ENCODE peak calls at places on chromosomes 11 and 22, in four cellular contexts. T is psoas muscle, Q is uterus, W is lung. E is an unnamed sample. For H3K4me1, the result is how much of the 10 kb centered on the place peaks cover.

GRCh38 chr11:125890447-125891100 is 3.1 kb downstream of the HYLS1 start:
- DNase-seq in T (no peak), Q (no peak), W (no peak), E (no peak)

GRCh38 chr22:46484861-46485595 is 52.4 kb downstream of the CELSR1 start:
- DNase-seq in W (no peak), T (no peak), Q (no peak), E (no peak)

GRCh38 chr11:66868726-66869291 is 11.9 kb downstream of the LRFN4 start:
- DNase-seq in Q (no peak), T (no peak), W (peak), E (peak)

GRCh38 chr11:113475160-113475761 is at the start of gene DRD2:
- DNase-seq in T (no peak), Q (no peak), W (no peak), E (no peak)

GRCh38 chr11:118176400-118177134 is at the start of gene SCN2B:
- DNase-seq in W (no peak), T (no peak), Q (no peak), E (no peak)

GRCh38 chr11:120863359-120863758 is 160.5 kb upstream of the TBCEL start:
- DNase-seq in T (no peak), Q (no peak), W (no peak), E (no peak)

GRCh38 chr11:129230006-129230405 is 37.9 kb upstream of the ARHGAP32 start:
- DNase-seq in T (no peak), Q (no peak), W (no peak), E (no peak)

GRCh38 chr11:102680945-102681344 is 24.6 kb downstream of the MMP27 start:
- DNase-seq in W (no peak), Q (peak), T (peak), E (no peak)

GRCh38 chr11:72576661-72577060 is 97.6 kb downstream of the PDE2A start:
- DNase-seq in T (no peak), W (no peak), Q (no peak), E (peak)

GRCh38 chr11:26936109-26936508 is 57.8 kb upstream of the FIBIN start:
- DNase-seq in Q (no peak), W (no peak), T (no peak), E (no peak)

GRCh38 chr22:28951969-28952521 is 68.7 kb downstream of the ZNRF3 start:
- DNase-seq in W (no peak), T (no peak), Q (no peak), E (no peak)

GRCh38 chr11:97610000-97610399 is 1220.2 kb downstream of the JRKL start:
- DNase-seq in Q (no peak), W (no peak), T (no peak), E (no peak)
- TF ChIP-seq CTCF in Q (no peak), W (no peak), T (no peak), E (peak)

DNA sequence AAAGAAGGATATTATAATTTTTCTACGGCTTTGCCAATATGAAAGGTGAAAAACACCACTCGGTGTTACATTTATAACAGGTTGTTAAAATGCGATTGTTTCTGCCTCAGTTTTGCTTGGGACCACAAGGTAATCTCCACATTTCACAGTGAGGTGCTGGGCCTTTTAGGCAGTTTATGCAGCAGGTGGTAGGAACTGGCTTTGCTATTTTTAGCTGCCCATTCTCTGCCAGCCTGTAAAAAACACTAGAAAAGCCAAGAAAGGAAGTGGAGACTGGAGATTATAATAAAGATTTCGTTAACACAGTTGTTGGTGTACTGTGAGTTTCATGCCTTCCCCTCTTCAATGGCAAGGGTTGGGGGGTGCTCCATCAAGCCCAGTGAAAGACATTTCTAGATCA is 8.0 kb upstream of the MRPL16 start:
- DNase-seq in Q (no peak), W (no peak), T (no peak), E (no peak)
- H3K4me3 ChIP-seq in Q (no peak), W (no peak), T (no peak), E (no peak)

GRCh38 chr22:38700789-38701628 is at the start of gene JOSD1:
- DNase-seq in Q (peak), T (peak), W (peak), E (peak)
- H3K4me1 ChIP-seq in Q (under half), T (half or more), W (under half), E (under half)

GRCh38 chr22:27714076-27714475 is 87.5 kb downstream of the MN1 start:
- DNase-seq in T (no peak), Q (no peak), W (no peak), E (no peak)
- TF ChIP-seq CTCF in T (no peak), Q (no peak), W (no peak), E (no peak)

GRCh38 chr11:33387996-33388395 is 130.8 kb downstream of the HIPK3 start:
- DNase-seq in W (no peak), T (no peak), Q (no peak), E (no peak)
- H3K4me3 ChIP-seq in W (no peak), T (no peak), Q (no peak), E (no peak)

GRCh38 chr22:44881246-44881600 is 128.6 kb downstream of the PHF21B start:
- DNase-seq in Q (no peak), W (no peak), T (no peak), E (no peak)

GRCh38 chr22:44883011-44883421 is 126.8 kb downstream of the PHF21B start:
- DNase-seq in T (no peak), W (no peak), Q (no peak), E (no peak)

GRCh38 chr22:44882226-44882905 is 127.4 kb downstream of the PHF21B start:
- DNase-seq in Q (no peak), W (no peak), T (no peak), E (no peak)

GRCh38 chr22:44880588-44881245 is 128.3 kb downstream of the ARHGAP8 start:
- DNase-seq in Q (no peak), W (no peak), T (no peak), E (no peak)

GRCh38 chr22:44881624-44882023 is 128.2 kb downstream of the PHF21B start:
- DNase-seq in T (no peak), Q (no peak), W (no peak), E (no peak)
- H3K4me1 ChIP-seq in T (under half), Q (under half), W (under half), E (under half)

GRCh38 chr11:12199231-12199948 is 89.0 kb downstream of the MICAL2 start:
- DNase-seq in W (no peak), T (no peak), Q (no peak), E (no peak)
- TF ChIP-seq CTCF in W (no peak), T (no peak), Q (no peak), E (no peak)

DNA sequence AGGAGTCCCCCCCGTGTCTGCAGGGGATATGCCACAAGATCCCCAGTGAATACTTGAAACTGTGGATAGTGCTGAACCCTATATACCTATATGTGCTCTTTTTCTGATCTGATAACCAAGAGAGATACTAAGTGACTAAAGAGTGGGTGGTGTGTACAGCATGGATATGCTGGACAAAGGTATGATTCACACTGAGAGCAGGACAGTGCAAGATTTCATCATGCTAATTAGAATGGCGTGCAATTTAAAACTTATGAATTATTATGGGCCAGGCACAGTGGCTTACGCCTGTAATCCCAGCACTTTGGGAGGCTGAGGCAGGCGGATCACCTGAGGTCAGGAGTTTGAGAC is 90.2 kb upstream of the ALKBH3 start:
- DNase-seq in W (no peak), Q (no peak), T (no peak), E (no peak)
- H3K4me3 ChIP-seq in W (no peak), Q (no peak), T (no peak), E (no peak)

GRCh38 chr11:115185507-115185906 is 318.7 kb downstream of the CADM1 start:
- DNase-seq in T (no peak), W (no peak), Q (no peak), E (no peak)
- H3K4me1 ChIP-seq in T (under half), W (under half), Q (under half), E (under half)